ENCODE peak calls at places on chromosomes 16 and 17, in nine cellular contexts. L is kidney epithelial cell, W is omental fat pad, G is GM23338, B is astrocyte of the cerebellum, M is tibial nerve, C is coronary artery, Q is IMR-90, N is AG10803. F is an unnamed sample.

GRCh38 chr16:85213926-85214294 is 101.6 kb upstream of the CIBAR2 start:
- DNase-seq in L (no peak), W (no peak), G (no peak), B (no peak), M (no peak), C (no peak), Q (no peak), N (no peak), F (no peak)

GRCh38 chr17:9564104-9564503 is 11.5 kb downstream of the STX8 start:
- DNase-seq in L (no peak), W (no peak), G (no peak), B (no peak), M (no peak), C (no peak), Q (no peak), N (no peak), F (no peak)

GRCh38 chr17:34451313-34451712 is 88.3 kb upstream of the CCL1 start:
- DNase-seq in L (no peak), W (no peak), G (peak), B (no peak), M (no peak), C (no peak), Q (peak), N (no peak), F (no peak)

GRCh38 chr17:37792787-37793186 is 47.9 kb upstream of the HNF1B start:
- DNase-seq in L (peak), W (no peak), G (peak), B (no peak), M (no peak), C (no peak), Q (peak), N (peak), F (no peak)

GRCh38 chr17:79940381-79941087 is 95.1 kb downstream of the TBC1D16 start:
- DNase-seq in L (no peak), W (no peak), G (no peak), B (no peak), M (no peak), C (no peak), Q (no peak), N (no peak), F (no peak)

GRCh38 chr16:72301416-72302048 is 129.6 kb upstream of the PMFBP1 start:
- DNase-seq in L (no peak), W (no peak), G (no peak), B (no peak), M (no peak), C (no peak), Q (no peak), N (no peak), F (no peak)

GRCh38 chr16:2213817-2214720 is 571 bp downstream of the PGP start:
- DNase-seq in L (no peak), W (no peak), G (peak), B (no peak), M (no peak), C (no peak), Q (no peak), N (no peak), F (peak)

GRCh38 chr17:75288784-75289121 is 480 bp downstream of the SLC25A19 start:
- DNase-seq in L (no peak), W (no peak), G (peak), B (no peak), M (no peak), C (no peak), Q (no peak), N (no peak), F (no peak)

GRCh38 chr16:30131869-30132475 is 9.0 kb upstream of the MAPK3 start:
- DNase-seq in L (no peak), W (no peak), G (no peak), B (no peak), M (no peak), C (no peak), Q (no peak), N (peak), F (no peak)

GRCh38 chr17:73459980-73460379 is 148.2 kb upstream of the CDC42EP4 start:
- DNase-seq in L (no peak), W (no peak), G (no peak), B (no peak), M (no peak), C (no peak), Q (no peak), N (no peak), F (no peak)

GRCh38 chr17:19812407-19812806 is 55.3 kb downstream of the ULK2 start:
- DNase-seq in L (no peak), W (no peak), G (peak), B (no peak), M (no peak), C (no peak), Q (peak), N (no peak), F (peak)
- TF ChIP-seq CTCF in L (no peak), W (no peak), G (peak), B (peak), M (no peak), C (no peak), Q (peak), N (peak), F (peak)

GRCh38 chr16:67302882-67303434 is 23.6 kb downstream of the KCTD19 start:
- DNase-seq in L (no peak), W (no peak), G (peak), B (no peak), M (no peak), C (no peak), Q (no peak), N (no peak), F (no peak)

GRCh38 chr16:67301080-67301757 is 21.9 kb downstream of the PLEKHG4 start:
- DNase-seq in L (no peak), W (no peak), G (no peak), B (no peak), M (peak), C (no peak), Q (no peak), N (no peak), F (no peak)

GRCh38 chr16:67302076-67302475 is 22.7 kb downstream of the PLEKHG4 start:
- DNase-seq in L (no peak), W (no peak), G (no peak), B (no peak), M (no peak), C (no peak), Q (no peak), N (no peak), F (no peak)

GRCh38 chr16:67304006-67304405 is 22.5 kb downstream of the KCTD19 start:
- DNase-seq in L (no peak), W (no peak), G (no peak), B (no peak), M (no peak), C (no peak), Q (no peak), N (peak), F (no peak)

DNA sequence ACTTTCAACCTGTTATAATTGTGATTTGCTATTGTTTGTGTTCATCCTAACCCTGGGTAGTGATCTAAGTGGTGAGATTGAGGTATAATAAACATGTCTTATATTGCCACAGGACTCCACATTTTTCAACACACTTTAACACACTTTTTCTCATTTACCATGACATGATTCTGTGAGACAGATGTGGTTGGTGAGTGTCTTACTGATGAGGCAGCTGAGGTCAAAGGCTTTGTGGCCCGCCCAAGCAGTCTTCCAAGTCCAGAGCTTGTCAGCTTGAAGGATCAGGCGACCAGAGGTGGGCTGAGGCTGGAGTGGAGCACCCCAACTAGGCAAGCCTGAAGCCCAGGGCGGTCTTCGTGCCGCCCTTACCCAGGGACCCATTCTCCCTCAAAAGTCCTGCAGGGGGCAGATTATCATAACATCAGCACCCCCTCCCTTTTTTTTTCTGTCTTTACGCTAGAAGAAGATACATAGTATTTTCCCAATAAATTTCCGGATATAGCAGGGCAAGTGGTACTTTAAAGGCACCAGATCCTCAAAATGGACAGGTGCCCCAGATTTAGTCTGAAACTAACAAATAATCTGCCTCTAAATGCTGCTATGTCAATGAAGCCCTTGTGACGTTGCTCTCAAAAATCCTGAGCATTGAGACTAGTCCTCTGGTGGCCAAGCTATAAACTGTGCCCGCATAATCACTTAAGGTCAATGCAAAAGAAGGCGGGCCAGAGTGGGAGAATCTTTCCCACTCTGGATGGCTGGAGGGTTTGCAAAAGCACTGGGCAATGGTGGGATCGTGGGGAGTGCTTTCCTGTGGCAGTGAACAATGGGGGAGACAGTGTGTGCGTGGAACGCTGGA is 21.1 kb downstream of the KCTD19 start:
- DNase-seq in L (no peak), W (no peak), G (no peak), B (no peak), M (no peak), C (no peak), Q (no peak), N (no peak), F (no peak)
- TF ChIP-seq CTCF in L (no peak), W (no peak), G (peak), B (no peak), M (no peak), C (no peak), Q (no peak), N (no peak), F (no peak)

DNA sequence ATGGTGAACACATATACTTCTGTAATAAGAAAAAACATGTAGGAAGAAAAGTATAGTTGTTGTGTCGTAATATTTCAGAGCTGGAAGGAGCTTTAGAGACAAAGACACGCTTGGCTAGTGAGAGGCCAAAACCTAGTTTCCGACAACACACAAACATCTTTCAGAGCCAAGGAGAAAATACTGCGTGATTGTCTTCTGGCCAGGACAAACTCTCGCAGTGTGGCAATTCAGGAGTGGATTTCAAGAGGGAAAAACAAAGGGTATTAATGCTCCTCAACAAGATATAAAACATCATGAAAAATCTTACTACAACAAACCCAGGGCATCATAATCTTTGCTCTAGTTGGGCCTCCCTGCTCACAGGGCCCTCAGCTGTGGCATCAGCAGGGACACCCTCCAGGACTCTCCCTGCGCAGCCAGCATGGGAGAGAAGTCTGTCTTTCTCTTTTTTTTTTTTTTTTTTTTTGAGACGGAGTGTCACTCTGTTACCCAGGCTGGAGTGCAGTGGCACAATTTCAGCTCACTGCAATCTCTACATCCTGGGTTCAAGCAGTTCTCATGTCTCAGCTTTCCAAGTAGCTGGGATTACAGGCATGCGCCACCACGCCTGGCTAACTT is 66.4 kb downstream of the CYB5B start:
- DNase-seq in L (no peak), W (no peak), G (no peak), B (no peak), M (no peak), C (no peak), Q (no peak), N (no peak), F (no peak)
- TF ChIP-seq CTCF in L (no peak), W (no peak), G (no peak), B (no peak), M (no peak), C (no peak), Q (no peak), N (no peak), F (no peak)

GRCh38 chr16:10206865-10207264 is 24.6 kb upstream of the GRIN2A start:
- DNase-seq in L (no peak), W (no peak), G (no peak), B (no peak), M (no peak), C (no peak), Q (no peak), N (no peak), F (no peak)

GRCh38 chr16:10200823-10201571 is 18.8 kb upstream of the GRIN2A start:
- DNase-seq in L (no peak), W (no peak), G (no peak), B (no peak), M (no peak), C (no peak), Q (no peak), N (no peak), F (no peak)

GRCh38 chr16:10202650-10203049 is 20.4 kb upstream of the GRIN2A start:
- DNase-seq in L (no peak), W (no peak), G (peak), B (no peak), M (no peak), C (no peak), Q (no peak), N (no peak), F (no peak)

GRCh38 chr16:10206215-10206614 is 24.0 kb upstream of the GRIN2A start:
- DNase-seq in L (no peak), W (no peak), G (no peak), B (no peak), M (no peak), C (no peak), Q (no peak), N (no peak), F (no peak)

GRCh38 chr16:10205688-10206087 is 23.5 kb upstream of the GRIN2A start:
- DNase-seq in L (no peak), W (no peak), G (no peak), B (no peak), M (no peak), C (no peak), Q (no peak), N (no peak), F (no peak)
- TF ChIP-seq CTCF in L (no peak), W (no peak), G (no peak), B (no peak), M (no peak), C (no peak), Q (no peak), N (no peak), F (no peak)

DNA sequence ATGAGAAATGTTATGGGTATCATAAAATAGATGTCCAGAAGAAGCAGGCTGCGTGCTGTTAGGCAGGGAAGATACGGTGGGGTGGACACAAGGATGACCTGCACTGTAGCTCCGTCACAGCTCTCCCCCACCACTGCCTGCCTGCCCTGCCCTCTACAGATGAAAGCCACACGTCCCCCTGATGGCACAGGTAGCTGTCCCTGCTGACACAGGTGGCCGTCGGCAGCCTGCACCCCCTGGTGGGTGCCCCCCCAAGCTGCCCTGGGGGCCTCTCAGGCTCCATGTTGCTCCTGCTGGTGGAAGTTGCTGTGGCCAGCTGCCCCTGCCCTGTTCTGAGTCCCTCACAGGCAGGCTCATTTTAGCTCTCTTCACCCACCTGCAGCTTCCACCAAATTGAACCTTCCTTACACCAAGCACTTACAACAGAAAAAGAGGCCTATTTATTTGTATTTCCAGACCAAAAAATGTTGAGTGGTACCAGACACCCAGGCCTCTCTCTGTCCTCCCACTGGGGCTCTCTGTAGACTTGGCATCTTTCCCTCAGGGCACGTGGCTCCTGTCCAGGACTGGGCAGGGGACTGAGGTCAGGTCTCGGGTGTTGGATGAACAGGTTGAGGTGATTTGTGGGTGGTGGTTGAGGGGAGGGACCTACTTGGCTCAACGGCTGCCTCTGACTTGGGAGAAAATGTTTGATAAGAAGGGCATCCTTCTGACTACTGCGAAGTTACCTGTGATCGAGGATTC is 50.1 kb upstream of the CACNG5 start:
- DNase-seq in L (no peak), W (no peak), G (no peak), B (no peak), M (no peak), C (no peak), Q (no peak), N (no peak), F (no peak)
- TF ChIP-seq CTCF in L (no peak), W (no peak), G (no peak), B (no peak), M (no peak), C (no peak), Q (no peak), N (no peak), F (no peak)

DNA sequence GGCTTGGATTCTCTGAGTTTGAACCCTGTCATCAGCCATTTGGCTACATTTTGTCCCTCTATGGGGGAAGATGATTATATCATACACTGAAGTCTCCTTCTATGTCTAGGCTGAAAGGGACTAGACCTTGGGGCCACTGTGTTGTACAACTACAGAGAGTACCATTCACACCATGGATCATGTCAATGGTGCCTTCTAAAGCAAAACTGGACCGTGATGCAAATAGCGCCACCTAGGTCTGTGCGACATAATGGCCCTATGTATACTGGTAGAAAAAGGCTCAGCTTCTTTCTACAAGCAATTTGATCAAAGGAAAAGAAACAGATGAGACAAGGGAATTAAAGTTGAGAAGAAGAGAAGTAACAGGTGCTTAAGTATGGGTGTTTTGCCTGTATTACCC is 100.7 kb downstream of the LYRM1 start:
- DNase-seq in L (no peak), W (no peak), G (peak), B (no peak), M (no peak), C (no peak), Q (peak), N (peak), F (no peak)
- TF ChIP-seq CTCF in L (peak), W (no peak), G (peak), B (peak), M (no peak), C (no peak), Q (peak), N (peak), F (peak)

GRCh38 chr17:82419471-82419995 is 1.1 kb upstream of the OGFOD3 start:
- DNase-seq in L (no peak), W (no peak), G (no peak), B (no peak), M (no peak), C (no peak), Q (no peak), N (no peak), F (no peak)

GRCh38 chr17:82416771-82417170 is 1.4 kb upstream of the HEXD start:
- DNase-seq in L (no peak), W (no peak), G (no peak), B (no peak), M (no peak), C (no peak), Q (no peak), N (no peak), F (no peak)

GRCh38 chr17:82416264-82416663 is 1.9 kb upstream of the HEXD start:
- DNase-seq in L (no peak), W (no peak), G (no peak), B (no peak), M (no peak), C (no peak), Q (no peak), N (no peak), F (no peak)

GRCh38 chr17:82415786-82416185 is 2.4 kb upstream of the HEXD start:
- DNase-seq in L (no peak), W (no peak), G (no peak), B (no peak), M (no peak), C (no peak), Q (no peak), N (no peak), F (no peak)

DNA sequence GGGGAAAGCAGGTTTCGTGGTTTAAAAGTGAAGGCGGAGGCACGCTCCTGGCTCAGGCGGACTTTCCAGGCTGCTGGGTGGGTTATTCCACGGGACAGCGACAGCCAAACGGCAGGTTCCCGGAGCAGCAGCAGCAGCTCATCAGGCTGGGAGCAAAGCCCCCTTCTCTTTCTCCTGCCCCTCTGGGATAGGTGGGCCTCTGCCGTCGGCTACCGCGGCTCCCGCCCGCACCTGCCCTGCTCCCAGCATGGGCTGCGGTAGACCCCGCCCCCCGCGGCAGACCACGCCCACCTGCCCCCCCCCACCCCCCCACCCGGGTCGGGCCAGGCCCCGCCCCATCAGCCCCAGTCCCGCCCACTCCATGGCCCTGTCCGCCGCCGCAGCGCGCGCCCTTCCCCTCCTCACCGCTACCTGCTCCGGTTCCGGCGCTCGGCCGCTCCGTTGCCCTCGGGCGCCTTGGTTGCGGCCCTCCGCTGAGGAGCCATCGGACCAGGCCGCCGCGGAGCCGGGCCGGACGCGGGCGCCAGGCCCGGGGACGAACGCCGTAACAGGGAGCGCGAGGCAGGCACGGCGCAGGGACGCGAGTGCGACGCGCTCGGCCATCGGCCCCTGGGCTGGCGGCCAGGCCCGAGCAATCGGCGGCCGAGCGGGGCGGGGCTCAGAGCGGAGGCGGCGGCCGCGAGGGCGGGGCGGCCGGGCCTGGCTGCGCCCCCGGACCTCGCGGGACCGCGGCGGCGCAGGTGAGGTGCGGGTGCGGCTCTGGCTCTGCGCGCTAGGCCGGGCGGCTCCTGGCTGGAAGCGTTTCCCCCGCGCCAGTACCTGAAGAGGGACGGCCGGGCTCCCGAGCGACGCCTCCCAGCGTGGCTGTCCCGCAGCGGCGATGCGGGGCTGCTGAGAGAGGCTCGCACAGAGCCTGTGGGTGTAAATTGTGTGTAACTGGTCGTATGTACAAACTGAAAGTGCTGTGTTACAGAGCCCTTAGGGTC is at the start of the genes HEXD and OGFOD3:
- DNase-seq in L (no peak), W (no peak), G (peak), B (peak), M (peak), C (peak), Q (peak), N (peak), F (peak)
- TF ChIP-seq CTCF in L (no peak), W (no peak), G (no peak), B (no peak), M (peak), C (no peak), Q (no peak), N (no peak), F (no peak)